ENCODE peak calls at places on chromosomes 13 and 19, in six cellular contexts. One of them, this sample, is unnamed.

GRCh38 chr13:92514420-92515125 is 712.0 kb upstream of the GPC6 start:
- DNase-seq in lower leg skin: no peak
- DNase-seq in tibial artery: no peak
- DNase-seq in ascending aorta: no peak
- DNase-seq in upper lobe of right lung: no peak
- DNase-seq in sigmoid colon: no peak
- DNase-seq in this sample: no peak

GRCh38 chr19:51079486-51080110 is 3.1 kb downstream of the KLK14 start:
- DNase-seq in lower leg skin: no peak
- DNase-seq in tibial artery: no peak
- DNase-seq in ascending aorta: no peak
- DNase-seq in upper lobe of right lung: no peak
- DNase-seq in sigmoid colon: no peak
- DNase-seq in this sample: no peak

GRCh38 chr13:77415253-77416127 is 88.6 kb upstream of the MYCBP2 start:
- DNase-seq in lower leg skin: peak
- DNase-seq in tibial artery: no peak
- DNase-seq in ascending aorta: no peak
- DNase-seq in upper lobe of right lung: no peak
- DNase-seq in sigmoid colon: no peak
- DNase-seq in this sample: no peak

GRCh38 chr19:47544075-47544474 is 28.9 kb downstream of the ZNF541 start:
- DNase-seq in lower leg skin: no peak
- DNase-seq in tibial artery: no peak
- DNase-seq in ascending aorta: no peak
- DNase-seq in upper lobe of right lung: no peak
- DNase-seq in sigmoid colon: no peak
- DNase-seq in this sample: no peak

GRCh38 chr13:22173605-22174004 is 502.7 kb downstream of the FGF9 start:
- DNase-seq in lower leg skin: no peak
- DNase-seq in tibial artery: no peak
- DNase-seq in ascending aorta: no peak
- DNase-seq in upper lobe of right lung: no peak
- DNase-seq in sigmoid colon: no peak
- DNase-seq in this sample: no peak

GRCh38 chr13:109809216-109809890 is 23.0 kb upstream of the IRS2 start:
- DNase-seq in lower leg skin: no peak
- DNase-seq in tibial artery: no peak
- DNase-seq in ascending aorta: no peak
- DNase-seq in upper lobe of right lung: no peak
- DNase-seq in sigmoid colon: no peak
- DNase-seq in this sample: no peak

GRCh38 chr13:36819064-36819810 is at the start of gene RFXAP:
- DNase-seq in lower leg skin: peak
- DNase-seq in tibial artery: peak
- DNase-seq in ascending aorta: peak
- DNase-seq in upper lobe of right lung: peak
- DNase-seq in sigmoid colon: peak
- DNase-seq in this sample: peak

GRCh38 chr13:21069561-21070004 is 8.2 kb upstream of the LATS2 start:
- DNase-seq in lower leg skin: no peak
- DNase-seq in tibial artery: no peak
- DNase-seq in ascending aorta: no peak
- DNase-seq in upper lobe of right lung: no peak
- DNase-seq in sigmoid colon: peak
- DNase-seq in this sample: no peak

GRCh38 chr13:100987993-100988392 is 313.4 kb upstream of the TMTC4 start:
- DNase-seq in lower leg skin: no peak
- DNase-seq in tibial artery: no peak
- DNase-seq in ascending aorta: no peak
- DNase-seq in upper lobe of right lung: no peak
- DNase-seq in sigmoid colon: no peak
- DNase-seq in this sample: no peak

GRCh38 chr19:13195678-13196077 is 45.5 kb downstream of the IER2 start:
- DNase-seq in lower leg skin: no peak
- DNase-seq in tibial artery: no peak
- DNase-seq in ascending aorta: no peak
- DNase-seq in upper lobe of right lung: no peak
- DNase-seq in sigmoid colon: no peak
- DNase-seq in this sample: no peak

GRCh38 chr19:54035215-54036178 is 28.2 kb downstream of the VSTM1 start:
- DNase-seq in lower leg skin: no peak
- DNase-seq in tibial artery: no peak
- DNase-seq in ascending aorta: no peak
- DNase-seq in upper lobe of right lung: no peak
- DNase-seq in sigmoid colon: no peak
- DNase-seq in this sample: no peak

GRCh38 chr13:99382428-99383133 is 75.4 kb upstream of the GPR183 start:
- DNase-seq in lower leg skin: peak
- DNase-seq in tibial artery: no peak
- DNase-seq in ascending aorta: no peak
- DNase-seq in upper lobe of right lung: no peak
- DNase-seq in sigmoid colon: peak
- DNase-seq in this sample: no peak

GRCh38 chr19:42129399-42130253 is 2.6 kb downstream of the POU2F2 start:
- DNase-seq in lower leg skin: peak
- DNase-seq in tibial artery: peak
- DNase-seq in ascending aorta: peak
- DNase-seq in upper lobe of right lung: no peak
- DNase-seq in sigmoid colon: no peak
- DNase-seq in this sample: no peak

GRCh38 chr19:36213793-36214387 is 575 bp downstream of the ZNF565 start:
- DNase-seq in lower leg skin: peak
- DNase-seq in tibial artery: no peak
- DNase-seq in ascending aorta: peak
- DNase-seq in upper lobe of right lung: no peak
- DNase-seq in sigmoid colon: no peak
- DNase-seq in this sample: no peak

GRCh38 chr13:75566658-75567057 is 17.1 kb downstream of the UCHL3 start:
- DNase-seq in lower leg skin: no peak
- DNase-seq in tibial artery: no peak
- DNase-seq in ascending aorta: no peak
- DNase-seq in upper lobe of right lung: no peak
- DNase-seq in sigmoid colon: no peak
- DNase-seq in this sample: no peak

GRCh38 chr13:20494656-20495055 is 31.0 kb downstream of the CRYL1 start:
- DNase-seq in lower leg skin: no peak
- DNase-seq in tibial artery: no peak
- DNase-seq in ascending aorta: no peak
- DNase-seq in upper lobe of right lung: no peak
- DNase-seq in sigmoid colon: no peak
- DNase-seq in this sample: no peak

GRCh38 chr13:93727301-93728141 is 500.9 kb downstream of the GPC6 start:
- DNase-seq in lower leg skin: no peak
- DNase-seq in tibial artery: no peak
- DNase-seq in ascending aorta: no peak
- DNase-seq in upper lobe of right lung: no peak
- DNase-seq in sigmoid colon: no peak
- DNase-seq in this sample: no peak

GRCh38 chr13:31908696-31909386 is 122.7 kb upstream of the FRY start:
- DNase-seq in lower leg skin: peak
- DNase-seq in tibial artery: no peak
- DNase-seq in ascending aorta: no peak
- DNase-seq in upper lobe of right lung: no peak
- DNase-seq in sigmoid colon: no peak
- DNase-seq in this sample: no peak

GRCh38 chr13:38348890-38349289 is 761 bp upstream of the UFM1 start:
- DNase-seq in lower leg skin: no peak
- DNase-seq in tibial artery: no peak
- DNase-seq in ascending aorta: no peak
- DNase-seq in upper lobe of right lung: no peak
- DNase-seq in sigmoid colon: no peak
- DNase-seq in this sample: no peak

GRCh38 chr13:30313307-30313706 is 6.0 kb upstream of the KATNAL1 start:
- DNase-seq in lower leg skin: no peak
- DNase-seq in tibial artery: no peak
- DNase-seq in ascending aorta: no peak
- DNase-seq in upper lobe of right lung: no peak
- DNase-seq in sigmoid colon: no peak
- DNase-seq in this sample: no peak

GRCh38 chr13:34682406-34682805 is 259.7 kb upstream of the NBEA start:
- DNase-seq in lower leg skin: no peak
- DNase-seq in tibial artery: no peak
- DNase-seq in ascending aorta: no peak
- DNase-seq in upper lobe of right lung: no peak
- DNase-seq in sigmoid colon: no peak
- DNase-seq in this sample: no peak

GRCh38 chr13:113176292-113176691 is 17.8 kb downstream of the PROZ start:
- DNase-seq in lower leg skin: no peak
- DNase-seq in tibial artery: no peak
- DNase-seq in ascending aorta: no peak
- DNase-seq in upper lobe of right lung: no peak
- DNase-seq in sigmoid colon: no peak
- DNase-seq in this sample: no peak

GRCh38 chr19:54178581-54179261 is 5.8 kb upstream of the TMC4 start:
- DNase-seq in lower leg skin: no peak
- DNase-seq in tibial artery: no peak
- DNase-seq in ascending aorta: no peak
- DNase-seq in upper lobe of right lung: no peak
- DNase-seq in sigmoid colon: no peak
- DNase-seq in this sample: no peak

GRCh38 chr13:99977912-99978780 is 3.4 kb upstream of the ZIC2 start:
- DNase-seq in lower leg skin: no peak
- DNase-seq in tibial artery: no peak
- DNase-seq in ascending aorta: no peak
- DNase-seq in upper lobe of right lung: no peak
- DNase-seq in sigmoid colon: no peak
- DNase-seq in this sample: no peak

GRCh38 chr19:58060231-58060630 is 1.1 kb downstream of the ZNF135 start:
- DNase-seq in lower leg skin: no peak
- DNase-seq in tibial artery: no peak
- DNase-seq in ascending aorta: no peak
- DNase-seq in upper lobe of right lung: no peak
- DNase-seq in sigmoid colon: no peak
- DNase-seq in this sample: no peak

GRCh38 chr19:2171349-2172145 is 7.8 kb downstream of the DOT1L start:
- DNase-seq in lower leg skin: no peak
- DNase-seq in tibial artery: no peak
- DNase-seq in ascending aorta: no peak
- DNase-seq in upper lobe of right lung: no peak
- DNase-seq in sigmoid colon: no peak
- DNase-seq in this sample: no peak
- TF ChIP-seq CTCF in lower leg skin: no peak
- TF ChIP-seq CTCF in tibial artery: no peak
- TF ChIP-seq CTCF in ascending aorta: no peak
- TF ChIP-seq CTCF in upper lobe of right lung: no peak
- TF ChIP-seq CTCF in sigmoid colon: no peak
- TF ChIP-seq CTCF in this sample: no peak

DNA sequence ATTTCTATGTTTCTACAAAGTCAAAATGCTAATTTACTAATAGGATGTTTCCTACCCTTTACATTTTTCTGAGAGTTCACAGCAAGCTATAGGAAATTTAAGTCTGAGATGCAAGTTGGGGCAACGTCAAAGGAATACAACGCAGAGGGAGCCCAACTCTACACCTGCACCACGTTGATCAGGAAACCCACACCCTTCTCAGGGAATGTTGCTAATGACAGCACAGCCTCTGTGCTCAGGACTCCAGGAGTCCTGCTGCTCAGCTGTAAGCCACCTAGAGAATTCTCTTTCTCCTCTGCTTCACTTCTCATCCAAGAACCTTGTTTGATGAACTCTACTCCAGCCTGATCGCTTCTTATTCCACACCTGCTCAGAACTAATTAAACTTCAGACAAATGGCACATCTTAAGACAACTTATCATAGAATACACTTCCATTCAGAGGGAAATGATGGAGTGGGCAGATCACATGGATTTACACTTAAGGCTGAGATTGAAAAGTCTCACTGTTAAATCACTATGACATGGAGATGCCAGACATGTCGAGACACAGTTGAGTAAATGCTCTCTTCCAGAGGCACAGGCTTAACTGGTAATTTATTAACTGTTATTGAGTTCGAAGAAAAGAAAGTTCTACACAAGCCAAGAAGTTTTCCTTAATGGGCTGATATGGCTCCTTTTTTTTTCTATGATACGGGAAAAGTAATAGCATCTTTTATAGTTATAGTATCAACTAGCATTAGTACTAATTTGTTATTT is 811.6 kb upstream of the ARGLU1 start:
- DNase-seq in lower leg skin: no peak
- DNase-seq in tibial artery: no peak
- DNase-seq in ascending aorta: no peak
- DNase-seq in upper lobe of right lung: no peak
- DNase-seq in sigmoid colon: no peak
- DNase-seq in this sample: no peak
- TF ChIP-seq CTCF in lower leg skin: no peak
- TF ChIP-seq CTCF in tibial artery: no peak
- TF ChIP-seq CTCF in ascending aorta: no peak
- TF ChIP-seq CTCF in upper lobe of right lung: no peak
- TF ChIP-seq CTCF in sigmoid colon: no peak
- TF ChIP-seq CTCF in this sample: no peak

GRCh38 chr13:47420568-47420967 is 523.7 kb upstream of the HTR2A start:
- DNase-seq in lower leg skin: no peak
- DNase-seq in tibial artery: no peak
- DNase-seq in ascending aorta: no peak
- DNase-seq in upper lobe of right lung: no peak
- DNase-seq in sigmoid colon: no peak
- DNase-seq in this sample: no peak

GRCh38 chr13:47417485-47417884 is 520.6 kb upstream of the HTR2A start:
- DNase-seq in lower leg skin: no peak
- DNase-seq in tibial artery: no peak
- DNase-seq in ascending aorta: no peak
- DNase-seq in upper lobe of right lung: no peak
- DNase-seq in sigmoid colon: no peak
- DNase-seq in this sample: no peak

GRCh38 chr13:47418206-47418920 is 521.5 kb upstream of the HTR2A start:
- DNase-seq in lower leg skin: no peak
- DNase-seq in tibial artery: no peak
- DNase-seq in ascending aorta: no peak
- DNase-seq in upper lobe of right lung: no peak
- DNase-seq in sigmoid colon: no peak
- DNase-seq in this sample: no peak

GRCh38 chr13:47415048-47415447 is 518.2 kb upstream of the HTR2A start:
- DNase-seq in lower leg skin: no peak
- DNase-seq in tibial artery: no peak
- DNase-seq in ascending aorta: no peak
- DNase-seq in upper lobe of right lung: no peak
- DNase-seq in sigmoid colon: no peak
- DNase-seq in this sample: no peak

GRCh38 chr13:47420012-47420411 is 523.2 kb upstream of the HTR2A start:
- DNase-seq in lower leg skin: no peak
- DNase-seq in tibial artery: no peak
- DNase-seq in ascending aorta: no peak
- DNase-seq in upper lobe of right lung: no peak
- DNase-seq in sigmoid colon: no peak
- DNase-seq in this sample: no peak
- TF ChIP-seq CTCF in lower leg skin: no peak
- TF ChIP-seq CTCF in tibial artery: no peak
- TF ChIP-seq CTCF in ascending aorta: no peak
- TF ChIP-seq CTCF in upper lobe of right lung: no peak
- TF ChIP-seq CTCF in sigmoid colon: no peak
- TF ChIP-seq CTCF in this sample: no peak

GRCh38 chr13:26965058-26965380 is 204.4 kb upstream of the GPR12 start:
- DNase-seq in lower leg skin: no peak
- DNase-seq in tibial artery: no peak
- DNase-seq in ascending aorta: no peak
- DNase-seq in upper lobe of right lung: no peak
- DNase-seq in sigmoid colon: peak
- DNase-seq in this sample: no peak
- TF ChIP-seq CTCF in lower leg skin: no peak
- TF ChIP-seq CTCF in tibial artery: no peak
- TF ChIP-seq CTCF in ascending aorta: no peak
- TF ChIP-seq CTCF in upper lobe of right lung: no peak
- TF ChIP-seq CTCF in sigmoid colon: no peak
- TF ChIP-seq CTCF in this sample: no peak

GRCh38 chr19:44374789-44375188 is 18.3 kb upstream of the ZNF112 start:
- DNase-seq in lower leg skin: no peak
- DNase-seq in tibial artery: no peak
- DNase-seq in ascending aorta: no peak
- DNase-seq in upper lobe of right lung: no peak
- DNase-seq in sigmoid colon: no peak
- DNase-seq in this sample: no peak
- TF ChIP-seq CTCF in lower leg skin: no peak
- TF ChIP-seq CTCF in tibial artery: no peak
- TF ChIP-seq CTCF in ascending aorta: no peak
- TF ChIP-seq CTCF in upper lobe of right lung: no peak
- TF ChIP-seq CTCF in sigmoid colon: no peak
- TF ChIP-seq CTCF in this sample: no peak

This sample was measured in mesothelial cell of epicardium.